ENCODE peak calls at places on chromosomes 7 and 10, in seven cellular contexts. I, K, Z, J, X, H and O are unnamed samples.

GRCh38 chr10:88994034-88994433 is 3.4 kb downstream of the FAS start:
- DNase-seq in J (no peak), I (no peak), Z (no peak), X (no peak), K (no peak), H (no peak), O (no peak)

GRCh38 chr10:35635576-35635975 is 6.5 kb downstream of the FZD8 start:
- DNase-seq in J (peak), I (peak), H (no peak), X (no peak), K (peak), Z (no peak), O (no peak)

GRCh38 chr10:44261710-44262455 is 123.0 kb downstream of the CXCL12 start:
- DNase-seq in I (no peak), H (no peak), X (no peak), J (no peak), K (no peak), Z (no peak), O (peak)

GRCh38 chr10:21516270-21517131 is 9.0 kb downstream of the SKIDA1 start:
- DNase-seq in X (peak), I (peak), H (peak), Z (peak), K (peak), J (peak), O (peak)

GRCh38 chr7:30168800-30169584 is 34.2 kb downstream of the MTURN start:
- DNase-seq in H (no peak), J (no peak), I (no peak), Z (no peak), X (no peak), K (no peak), O (no peak)

GRCh38 chr10:88086187-88086954 is 222.9 kb downstream of the PTEN start:
- DNase-seq in Z (no peak), I (no peak), X (no peak), J (no peak), K (no peak), H (no peak), O (no peak)

GRCh38 chr7:81294897-81295515 is 376.2 kb upstream of the SEMA3C start:
- DNase-seq in H (no peak), J (no peak), I (no peak), K (no peak), Z (no peak), X (no peak), O (no peak)

GRCh38 chr7:7306231-7306630 is 123.9 kb downstream of the C1GALT1 start:
- DNase-seq in J (no peak), Z (no peak), X (no peak), H (no peak), K (no peak), I (no peak), O (no peak)

GRCh38 chr10:30374353-30374752 is 25.3 kb upstream of the MTPAP start:
- DNase-seq in I (no peak), Z (no peak), K (no peak), X (no peak), H (no peak), J (no peak), O (no peak)

GRCh38 chr7:8214162-8214897 is 47.6 kb downstream of the ICA1 start:
- DNase-seq in K (no peak), J (no peak), X (no peak), H (no peak), I (no peak), Z (no peak), O (no peak)

GRCh38 chr10:16712883-16713282 is 104.3 kb downstream of the RSU1 start:
- DNase-seq in H (no peak), X (no peak), Z (no peak), I (no peak), K (no peak), J (no peak), O (no peak)

GRCh38 chr10:28837613-28838390 is 160.5 kb downstream of the BAMBI start:
- DNase-seq in I (no peak), K (no peak), H (no peak), J (no peak), X (no peak), Z (no peak), O (no peak)

GRCh38 chr10:106226831-106227230 is 937.7 kb downstream of the SORCS1 start:
- DNase-seq in I (no peak), J (no peak), K (no peak), X (no peak), Z (no peak), H (no peak), O (no peak)

GRCh38 chr10:114359953-114360345 is 44.4 kb downstream of the AFAP1L2 start:
- DNase-seq in J (no peak), H (no peak), X (no peak), I (no peak), K (no peak), Z (no peak), O (no peak)

GRCh38 chr10:105963450-105963849 is 1201.1 kb downstream of the SORCS1 start:
- DNase-seq in J (no peak), X (no peak), H (no peak), I (no peak), K (no peak), Z (no peak), O (no peak)

GRCh38 chr10:132627736-132628512 is 90.3 kb downstream of the INPP5A start:
- DNase-seq in Z (peak), K (no peak), I (no peak), J (no peak), H (peak), X (peak), O (peak)

GRCh38 chr7:47153076-47153475 is 428.8 kb downstream of the TNS3 start:
- DNase-seq in Z (no peak), H (no peak), I (no peak), K (no peak), X (no peak), J (peak), O (no peak)

GRCh38 chr10:77625379-77625778 is 12.2 kb downstream of the KCNMA1 start:
- DNase-seq in Z (no peak), I (no peak), X (no peak), K (peak), H (no peak), J (no peak), O (no peak)

GRCh38 chr7:17946591-17946990 is 6.3 kb upstream of the SNX13 start:
- DNase-seq in J (no peak), K (peak), I (no peak), X (no peak), Z (no peak), H (no peak), O (no peak)

GRCh38 chr7:43248961-43249807 is 136.7 kb downstream of the HECW1 start:
- DNase-seq in H (peak), Z (no peak), X (peak), J (peak), K (no peak), I (no peak), O (no peak)

GRCh38 chr7:1123721-1124120 is 35.8 kb downstream of the GPER1 start:
- DNase-seq in Z (peak), K (no peak), I (peak), X (peak), J (no peak), H (peak), O (peak)

GRCh38 chr7:11228515-11228914 is 254.8 kb downstream of the PHF14 start:
- DNase-seq in X (peak), I (no peak), K (no peak), Z (no peak), J (peak), H (peak), O (no peak)

GRCh38 chr7:95933618-95934017 is 161.3 kb downstream of the DYNC1I1 start:
- DNase-seq in K (peak), X (no peak), Z (no peak), J (no peak), H (no peak), I (no peak), O (no peak)

GRCh38 chr7:32058017-32058416 is 12.2 kb downstream of the PDE1C start:
- DNase-seq in K (no peak), H (no peak), X (no peak), J (no peak), Z (no peak), I (no peak), O (no peak)

GRCh38 chr7:47225387-47226170 is 356.3 kb downstream of the TNS3 start:
- DNase-seq in X (no peak), K (no peak), J (no peak), H (no peak), Z (no peak), I (no peak), O (no peak)

GRCh38 chr7:23474098-23474828 is 4.0 kb upstream of the IGF2BP3 start:
- DNase-seq in X (peak), K (peak), H (peak), I (peak), J (peak), Z (no peak), O (peak)

GRCh38 chr7:37920619-37921339 is at the start of gene EPDR1:
- DNase-seq in X (peak), J (peak), Z (peak), I (peak), K (peak), H (peak), O (peak)

GRCh38 chr10:10804998-10805737 is 212.5 kb upstream of the CELF2 start:
- DNase-seq in X (no peak), K (no peak), J (no peak), I (no peak), Z (no peak), H (no peak), O (no peak)

GRCh38 chr7:98286093-98286525 is 4.6 kb downstream of the BRI3 start:
- DNase-seq in X (peak), Z (peak), K (no peak), I (no peak), H (peak), J (peak), O (peak)

GRCh38 chr7:158267737-158268435 is 319.7 kb downstream of the PTPRN2 start:
- DNase-seq in X (no peak), I (no peak), H (peak), Z (no peak), K (no peak), J (no peak), O (no peak)

GRCh38 chr7:126005064-126005463 is 1075.4 kb upstream of the POT1 start:
- DNase-seq in H (no peak), K (no peak), Z (no peak), I (no peak), X (no peak), J (no peak), O (no peak)

GRCh38 chr7:150805864-150806263 is 5.3 kb downstream of the TMEM176A start:
- DNase-seq in I (no peak), K (no peak), J (no peak), Z (no peak), H (no peak), X (no peak), O (no peak)

DNA sequence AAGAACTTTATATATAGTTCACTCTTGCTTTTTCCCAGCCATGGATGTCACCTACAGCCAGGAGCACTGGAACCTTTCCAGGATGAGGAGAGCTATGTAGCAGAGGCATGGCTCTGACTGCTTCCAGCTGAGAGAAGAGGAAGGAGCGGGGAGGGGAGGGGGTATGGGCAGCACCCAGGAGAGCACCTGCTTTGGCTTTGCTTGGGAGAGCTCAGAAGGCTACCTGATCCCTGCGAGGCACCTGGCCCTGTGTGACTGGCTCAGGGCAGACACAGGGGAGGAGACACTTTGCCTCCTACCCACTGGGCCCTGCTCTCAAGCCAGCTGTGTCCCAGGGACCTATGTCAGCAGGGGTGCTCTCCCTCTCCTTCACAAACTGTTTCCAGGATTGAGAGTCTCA is 67.1 kb downstream of the HK1 start:
- DNase-seq in J (no peak), Z (no peak), K (no peak), H (no peak), I (peak), X (no peak), O (no peak)
- H3K4me3 ChIP-seq in J (no peak), Z (no peak), K (no peak), H (no peak), I (no peak), X (no peak), O (no peak)

DNA sequence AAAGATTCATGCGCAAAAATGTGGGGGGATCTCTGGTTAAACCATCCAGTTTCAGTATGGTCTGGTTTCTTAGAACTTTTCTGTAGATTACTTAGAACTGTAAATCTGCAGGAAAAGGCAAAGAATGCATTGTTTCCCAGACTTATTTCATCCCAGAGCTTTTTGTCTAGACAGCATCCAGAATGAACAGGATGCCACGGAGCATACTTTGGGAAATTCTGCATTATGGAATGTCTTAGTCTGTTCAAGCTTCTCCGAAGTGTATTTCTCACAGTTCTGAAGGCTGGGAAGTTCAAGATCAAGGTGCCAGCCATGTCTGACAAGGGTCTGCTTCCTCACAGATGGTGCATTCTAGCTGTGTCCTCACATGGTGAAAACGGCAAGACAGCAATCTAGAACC is 136.3 kb downstream of the INHBA start:
- DNase-seq in Z (no peak), X (no peak), J (no peak), I (no peak), H (no peak), K (no peak), O (no peak)
- H3K27ac ChIP-seq in Z (no peak), X (no peak), J (no peak), I (no peak), H (no peak), K (no peak), O (no peak)

GRCh38 chr7:91239171-91239604 is 25.0 kb upstream of the FZD1 start:
- DNase-seq in K (no peak), X (no peak), I (no peak), H (no peak), Z (no peak), J (no peak), O (no peak)
- H3K4me3 ChIP-seq in K (no peak), X (no peak), I (no peak), H (no peak), Z (no peak), J (no peak), O (no peak)

GRCh38 chr7:129617607-129618006 is 6.1 kb downstream of the NRF1 start:
- DNase-seq in I (no peak), X (no peak), J (no peak), H (no peak), K (no peak), Z (no peak), O (no peak)
- H3K27ac ChIP-seq in I (no peak), X (no peak), J (no peak), H (no peak), K (no peak), Z (no peak), O (no peak)

GRCh38 chr7:130141161-130141857 is 63.9 kb downstream of the TMEM209 start:
- DNase-seq in Z (no peak), X (peak), H (peak), J (peak), I (no peak), K (no peak), O (peak)
- H3K4me3 ChIP-seq in Z (peak), X (peak), H (peak), J (peak), I (no peak), K (no peak), O (peak)

DNA sequence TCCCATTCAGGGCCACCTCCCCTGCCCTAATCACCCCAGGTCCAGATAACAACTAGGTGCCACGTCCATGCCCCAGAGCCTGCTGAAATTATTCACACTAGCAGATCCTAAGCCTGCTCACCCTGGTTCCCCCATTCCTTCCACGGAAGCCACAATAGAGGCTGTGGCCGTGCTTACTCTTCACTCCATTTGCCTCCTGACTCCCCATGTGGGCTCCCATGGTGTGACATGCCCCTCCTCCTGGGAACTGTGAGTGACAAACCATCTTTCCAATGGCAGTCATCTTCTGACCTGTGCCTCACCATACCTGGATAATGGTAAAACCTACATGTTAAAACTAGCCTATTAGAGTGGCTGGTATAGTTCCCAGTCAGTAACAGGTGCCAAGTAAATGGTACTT is 216.2 kb upstream of the PRKCQ start:
- DNase-seq in I (no peak), K (no peak), J (no peak), Z (no peak), H (no peak), X (no peak), O (no peak)
- H3K27ac ChIP-seq in I (no peak), K (no peak), J (no peak), Z (no peak), H (no peak), X (no peak), O (no peak)

GRCh38 chr10:32057041-32057372 is 782 bp upstream of the KIF5B start:
- DNase-seq in Z (no peak), J (no peak), K (no peak), I (no peak), X (no peak), H (no peak), O (no peak)

GRCh38 chr10:32065871-32066270 is 9.6 kb upstream of the KIF5B start:
- DNase-seq in X (no peak), J (no peak), I (no peak), H (no peak), Z (no peak), K (no peak), O (no peak)

GRCh38 chr10:32060372-32060771 is 4.1 kb upstream of the KIF5B start:
- DNase-seq in X (no peak), Z (no peak), H (no peak), J (no peak), I (no peak), K (no peak), O (no peak)

GRCh38 chr10:32059472-32059871 is 3.2 kb upstream of the KIF5B start:
- DNase-seq in I (no peak), X (no peak), H (no peak), K (no peak), J (no peak), Z (no peak), O (no peak)

GRCh38 chr10:32061440-32061839 is 5.2 kb upstream of the KIF5B start:
- DNase-seq in K (no peak), I (no peak), X (no peak), J (no peak), H (no peak), Z (no peak), O (no peak)
- H3K4me3 ChIP-seq in K (no peak), I (no peak), X (no peak), J (no peak), H (no peak), Z (no peak), O (no peak)

GRCh38 chr7:101943306-101943705 is 125.9 kb downstream of the CUX1 start:
- DNase-seq in X (no peak), K (no peak), I (no peak), J (no peak), Z (no peak), H (peak), O (peak)
- H3K27ac ChIP-seq in X (no peak), K (no peak), I (no peak), J (no peak), Z (no peak), H (no peak), O (no peak)

DNA sequence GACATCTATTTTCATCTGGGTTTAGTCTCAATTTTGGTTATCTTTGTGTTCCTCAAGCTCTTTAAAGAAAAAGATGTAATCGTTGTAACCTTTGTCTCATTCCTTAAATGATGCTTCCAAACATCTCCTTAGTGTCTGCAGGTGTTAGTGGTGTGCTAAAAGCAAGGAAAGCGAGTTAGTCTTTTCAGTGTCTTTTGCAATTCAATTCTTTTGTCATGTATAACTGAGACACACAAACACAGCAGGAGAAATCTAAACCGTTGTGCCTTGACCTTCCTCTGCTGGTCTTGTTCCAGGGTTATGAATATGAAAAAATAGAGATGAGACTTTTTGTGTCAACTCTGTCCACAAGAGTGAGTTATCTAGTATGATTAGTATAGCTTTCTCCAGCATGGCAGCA is 40.7 kb downstream of the PIK3CG start:
- DNase-seq in Z (no peak), J (no peak), X (no peak), I (no peak), K (no peak), H (no peak), O (no peak)
- H3K4me3 ChIP-seq in Z (no peak), J (no peak), X (no peak), I (no peak), K (no peak), H (no peak), O (no peak)

GRCh38 chr7:4806983-4807625 is 31.7 kb downstream of the AP5Z1 start:
- DNase-seq in K (no peak), X (peak), I (no peak), J (no peak), Z (no peak), H (no peak), O (peak)

GRCh38 chr7:4808565-4808964 is 33.1 kb downstream of the AP5Z1 start:
- DNase-seq in J (no peak), I (no peak), X (peak), Z (no peak), H (no peak), K (no peak), O (no peak)

GRCh38 chr7:4809691-4810090 is 34.3 kb downstream of the AP5Z1 start:
- DNase-seq in I (no peak), K (no peak), J (no peak), H (no peak), Z (no peak), X (no peak), O (no peak)

GRCh38 chr7:4807708-4808420 is 32.4 kb downstream of the AP5Z1 start:
- DNase-seq in X (no peak), I (no peak), J (no peak), K (no peak), H (no peak), Z (no peak), O (no peak)

DNA sequence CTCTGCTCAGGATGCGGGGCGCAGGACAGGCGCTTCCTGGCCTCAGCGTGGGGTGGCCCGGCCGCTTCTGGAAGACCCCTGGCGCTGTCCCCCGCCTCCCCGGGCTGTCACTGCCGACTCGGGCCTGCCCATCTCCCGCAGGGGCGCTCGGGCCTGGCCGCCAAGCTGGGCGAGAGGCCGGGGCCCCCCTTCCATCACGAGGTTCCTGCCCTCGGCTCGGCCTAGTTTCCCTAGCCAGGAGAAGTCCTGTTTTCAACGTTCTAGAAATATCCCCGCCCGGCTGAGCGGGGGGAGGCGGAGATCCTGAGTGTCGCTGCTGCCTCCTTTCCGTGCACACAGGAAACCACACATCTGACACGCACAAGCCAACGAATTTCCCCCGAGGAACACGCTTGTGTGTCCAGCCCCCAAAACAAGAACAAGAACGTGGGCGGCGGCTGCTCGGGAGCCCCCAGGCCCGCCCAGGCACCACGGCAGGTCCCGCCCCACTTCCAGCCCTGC is 33.7 kb downstream of the AP5Z1 start:
- DNase-seq in X (peak), K (no peak), H (no peak), I (no peak), J (no peak), Z (no peak), O (no peak)
- H3K27ac ChIP-seq in X (no peak), K (no peak), H (no peak), I (no peak), J (no peak), Z (no peak), O (no peak)